ENCODE peak calls at places on chromosomes 11 and 22, in six cellular contexts. One of them, this sample, is unnamed.

GRCh38 chr22:46040471-46041465 is 63.8 kb upstream of the WNT7B start:
- DNase-seq in tibial nerve: no peak
- DNase-seq in small intestine: no peak
- DNase-seq in IMR-90: no peak
- DNase-seq in naive thymus-derived CD4-positive, alpha-beta T cell: no peak
- DNase-seq in fibroblast of lung: no peak
- DNase-seq in this sample: no peak

GRCh38 chr11:17846852-17847453 is 112.4 kb downstream of the KCNC1 start:
- DNase-seq in tibial nerve: no peak
- DNase-seq in IMR-90: peak; percentile 73
- DNase-seq in fibroblast of lung: peak; percentile 68
- DNase-seq in small intestine: no peak
- DNase-seq in naive thymus-derived CD4-positive, alpha-beta T cell: no peak
- DNase-seq in this sample: no peak

GRCh38 chr11:35615911-35616900 is 2.1 kb upstream of the FJX1 start:
- DNase-seq in fibroblast of lung: peak; percentile 59
- DNase-seq in IMR-90: peak; percentile 74
- DNase-seq in small intestine: peak; percentile 53
- DNase-seq in naive thymus-derived CD4-positive, alpha-beta T cell: peak; percentile 50
- DNase-seq in tibial nerve: peak; percentile 24
- DNase-seq in this sample: no peak

GRCh38 chr11:107916671-107917241 is 11.5 kb upstream of the RAB39A start:
- DNase-seq in small intestine: no peak
- DNase-seq in fibroblast of lung: peak; percentile 8
- DNase-seq in tibial nerve: no peak
- DNase-seq in IMR-90: no peak
- DNase-seq in naive thymus-derived CD4-positive, alpha-beta T cell: peak; percentile 10
- DNase-seq in this sample: no peak

GRCh38 chr11:1012291-1012690 is 24.2 kb downstream of the MUC6 start:
- DNase-seq in tibial nerve: no peak
- DNase-seq in small intestine: no peak
- DNase-seq in fibroblast of lung: no peak
- DNase-seq in naive thymus-derived CD4-positive, alpha-beta T cell: no peak
- DNase-seq in IMR-90: no peak
- DNase-seq in this sample: no peak

GRCh38 chr11:85774256-85775097 is 36.5 kb downstream of the SYTL2 start:
- DNase-seq in IMR-90: no peak
- DNase-seq in fibroblast of lung: no peak
- DNase-seq in small intestine: peak; percentile 83
- DNase-seq in tibial nerve: no peak
- DNase-seq in naive thymus-derived CD4-positive, alpha-beta T cell: no peak
- DNase-seq in this sample: no peak

GRCh38 chr22:23722168-23722567 is 28.7 kb downstream of the ZNF70 start:
- DNase-seq in tibial nerve: no peak
- DNase-seq in small intestine: no peak
- DNase-seq in IMR-90: no peak
- DNase-seq in naive thymus-derived CD4-positive, alpha-beta T cell: no peak
- DNase-seq in fibroblast of lung: no peak
- DNase-seq in this sample: no peak

GRCh38 chr11:76770642-76771445 is 12.3 kb upstream of the TSKU start:
- DNase-seq in fibroblast of lung: peak; percentile 98
- DNase-seq in tibial nerve: peak; percentile 85
- DNase-seq in naive thymus-derived CD4-positive, alpha-beta T cell: no peak
- DNase-seq in small intestine: peak; percentile 66
- DNase-seq in IMR-90: peak; percentile 99
- DNase-seq in this sample: no peak

GRCh38 chr11:84890706-84891105 is 736.4 kb downstream of the DLG2 start:
- DNase-seq in naive thymus-derived CD4-positive, alpha-beta T cell: no peak
- DNase-seq in small intestine: no peak
- DNase-seq in tibial nerve: no peak
- DNase-seq in IMR-90: peak; percentile 15
- DNase-seq in fibroblast of lung: peak; percentile 57
- DNase-seq in this sample: no peak

GRCh38 chr11:47617417-47617809 is 23.2 kb upstream of the C1QTNF4 start:
- DNase-seq in fibroblast of lung: peak; percentile 76
- DNase-seq in IMR-90: peak; percentile 85
- DNase-seq in naive thymus-derived CD4-positive, alpha-beta T cell: no peak
- DNase-seq in small intestine: no peak
- DNase-seq in tibial nerve: no peak
- DNase-seq in this sample: no peak

GRCh38 chr11:111454561-111455192 is 57.5 kb downstream of the BTG4 start:
- DNase-seq in fibroblast of lung: peak; percentile 50
- DNase-seq in IMR-90: peak; percentile 73
- DNase-seq in small intestine: peak; percentile 36
- DNase-seq in tibial nerve: no peak
- DNase-seq in naive thymus-derived CD4-positive, alpha-beta T cell: peak; percentile 14
- DNase-seq in this sample: no peak

GRCh38 chr22:46352691-46353386 is 17.3 kb downstream of the TRMU start:
- DNase-seq in small intestine: peak; percentile 37
- DNase-seq in IMR-90: peak; percentile 26
- DNase-seq in fibroblast of lung: peak; percentile 58
- DNase-seq in naive thymus-derived CD4-positive, alpha-beta T cell: no peak
- DNase-seq in tibial nerve: no peak
- DNase-seq in this sample: no peak

GRCh38 chr11:62725686-62726085 is 1.6 kb downstream of the HNRNPUL2 start:
- DNase-seq in fibroblast of lung: no peak
- DNase-seq in tibial nerve: no peak
- DNase-seq in IMR-90: no peak
- DNase-seq in small intestine: peak; percentile 73
- DNase-seq in naive thymus-derived CD4-positive, alpha-beta T cell: no peak
- DNase-seq in this sample: no peak

GRCh38 chr22:20788627-20789344 is 14.9 kb downstream of the SERPIND1 start:
- DNase-seq in IMR-90: no peak
- DNase-seq in tibial nerve: no peak
- DNase-seq in small intestine: no peak
- DNase-seq in fibroblast of lung: no peak
- DNase-seq in naive thymus-derived CD4-positive, alpha-beta T cell: no peak
- DNase-seq in this sample: no peak

GRCh38 chr11:89456681-89457080 is 34.5 kb downstream of the NOX4 start:
- DNase-seq in IMR-90: no peak
- DNase-seq in small intestine: no peak
- DNase-seq in fibroblast of lung: no peak
- DNase-seq in naive thymus-derived CD4-positive, alpha-beta T cell: no peak
- DNase-seq in tibial nerve: no peak
- DNase-seq in this sample: no peak

GRCh38 chr11:118882489-118882888 is 1.2 kb upstream of the CXCR5 start:
- DNase-seq in fibroblast of lung: no peak
- DNase-seq in IMR-90: no peak
- DNase-seq in tibial nerve: no peak
- DNase-seq in naive thymus-derived CD4-positive, alpha-beta T cell: no peak
- DNase-seq in small intestine: no peak
- DNase-seq in this sample: no peak

GRCh38 chr11:71200172-71200716 is 52.1 kb downstream of the SHANK2 start:
- DNase-seq in naive thymus-derived CD4-positive, alpha-beta T cell: no peak
- DNase-seq in tibial nerve: no peak
- DNase-seq in fibroblast of lung: no peak
- DNase-seq in IMR-90: no peak
- DNase-seq in small intestine: no peak
- DNase-seq in this sample: no peak

GRCh38 chr22:44587004-44587793 is 89.2 kb upstream of the RTL6 start:
- DNase-seq in small intestine: no peak
- DNase-seq in naive thymus-derived CD4-positive, alpha-beta T cell: no peak
- DNase-seq in fibroblast of lung: peak; percentile 48
- DNase-seq in IMR-90: peak; percentile 11
- DNase-seq in tibial nerve: no peak
- DNase-seq in this sample: no peak

GRCh38 chr11:69467646-69468045 is 13.8 kb upstream of the LINC01488 start:
- DNase-seq in fibroblast of lung: no peak
- DNase-seq in tibial nerve: no peak
- DNase-seq in naive thymus-derived CD4-positive, alpha-beta T cell: no peak
- DNase-seq in small intestine: no peak
- DNase-seq in IMR-90: no peak
- DNase-seq in this sample: no peak

GRCh38 chr11:73520358-73521061 is 77.4 kb downstream of the FAM168A start:
- DNase-seq in fibroblast of lung: no peak
- DNase-seq in small intestine: no peak
- DNase-seq in naive thymus-derived CD4-positive, alpha-beta T cell: no peak
- DNase-seq in tibial nerve: no peak
- DNase-seq in IMR-90: peak; percentile 22
- DNase-seq in this sample: no peak

GRCh38 chr11:79374707-79375106 is 66.1 kb downstream of the TENM4 start:
- DNase-seq in tibial nerve: no peak
- DNase-seq in small intestine: no peak
- DNase-seq in IMR-90: no peak
- DNase-seq in fibroblast of lung: no peak
- DNase-seq in naive thymus-derived CD4-positive, alpha-beta T cell: no peak
- DNase-seq in this sample: no peak

GRCh38 chr11:73386026-73386425 is 9.8 kb downstream of the RELT start:
- DNase-seq in naive thymus-derived CD4-positive, alpha-beta T cell: no peak
- DNase-seq in small intestine: no peak
- DNase-seq in fibroblast of lung: no peak
- DNase-seq in tibial nerve: no peak
- DNase-seq in IMR-90: no peak
- DNase-seq in this sample: no peak

GRCh38 chr11:85647604-85648299 is at the start of gene TMEM126A:
- DNase-seq in IMR-90: peak; percentile 75
- DNase-seq in naive thymus-derived CD4-positive, alpha-beta T cell: peak; percentile 90
- DNase-seq in tibial nerve: peak; percentile 84
- DNase-seq in small intestine: peak; percentile 94
- DNase-seq in fibroblast of lung: peak; percentile 85
- DNase-seq in this sample: peak; percentile 51

GRCh38 chr22:31603081-31603525 is 58.9 kb downstream of the PISD start:
- DNase-seq in fibroblast of lung: no peak
- DNase-seq in IMR-90: no peak
- DNase-seq in naive thymus-derived CD4-positive, alpha-beta T cell: no peak
- DNase-seq in tibial nerve: no peak
- DNase-seq in small intestine: no peak
- DNase-seq in this sample: no peak

GRCh38 chr11:13884159-13884799 is 78.2 kb upstream of the SPON1 start:
- DNase-seq in fibroblast of lung: peak; percentile 17
- DNase-seq in tibial nerve: no peak
- DNase-seq in IMR-90: no peak
- DNase-seq in small intestine: no peak
- DNase-seq in naive thymus-derived CD4-positive, alpha-beta T cell: no peak
- DNase-seq in this sample: no peak

DNA sequence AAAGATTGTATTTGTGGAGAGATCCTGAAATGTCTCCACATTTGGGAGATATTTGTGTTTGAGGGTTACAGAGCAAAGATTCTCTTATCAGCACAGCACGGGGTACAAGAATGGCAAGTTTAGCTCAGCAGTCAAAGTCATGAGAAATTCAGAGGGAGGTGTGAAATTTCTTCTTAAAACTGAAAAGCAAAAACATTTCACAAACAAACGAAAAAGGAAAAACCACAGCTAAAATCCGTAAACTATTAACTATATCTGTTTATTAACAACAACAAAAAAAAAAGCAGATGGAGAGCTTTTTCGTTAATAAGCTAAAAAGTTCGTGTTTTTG is 41.0 kb upstream of the ETS1 start:
- DNase-seq in small intestine: no peak
- DNase-seq in tibial nerve: no peak
- DNase-seq in fibroblast of lung: no peak
- DNase-seq in naive thymus-derived CD4-positive, alpha-beta T cell: no peak
- DNase-seq in IMR-90: no peak
- DNase-seq in this sample: no peak
- H3K4me1 ChIP-seq in small intestine: no peaks in the 10 kb centered on the region
- H3K4me1 ChIP-seq in tibial nerve: peaks cover 14% of the 10 kb centered on the region
- H3K4me1 ChIP-seq in fibroblast of lung: peaks cover 5% of the 10 kb centered on the region
- H3K4me1 ChIP-seq in naive thymus-derived CD4-positive, alpha-beta T cell: peaks cover 68% of the 10 kb centered on the region
- H3K4me1 ChIP-seq in IMR-90: no peaks in the 10 kb centered on the region
- H3K4me1 ChIP-seq in this sample: peaks cover 33% of the 10 kb centered on the region

GRCh38 chr11:115454525-115454924 is 49.7 kb downstream of the CADM1 start:
- DNase-seq in small intestine: no peak
- DNase-seq in fibroblast of lung: no peak
- DNase-seq in IMR-90: no peak
- DNase-seq in naive thymus-derived CD4-positive, alpha-beta T cell: no peak
- DNase-seq in tibial nerve: no peak
- DNase-seq in this sample: no peak
- H3K4me3 ChIP-seq in small intestine: no peak overlapping the region
- H3K4me3 ChIP-seq in fibroblast of lung: no peak overlapping the region
- H3K4me3 ChIP-seq in IMR-90: no peak overlapping the region
- H3K4me3 ChIP-seq in naive thymus-derived CD4-positive, alpha-beta T cell: no peak overlapping the region
- H3K4me3 ChIP-seq in tibial nerve: no peak overlapping the region
- H3K4me3 ChIP-seq in this sample: no peak overlapping the region

DNA sequence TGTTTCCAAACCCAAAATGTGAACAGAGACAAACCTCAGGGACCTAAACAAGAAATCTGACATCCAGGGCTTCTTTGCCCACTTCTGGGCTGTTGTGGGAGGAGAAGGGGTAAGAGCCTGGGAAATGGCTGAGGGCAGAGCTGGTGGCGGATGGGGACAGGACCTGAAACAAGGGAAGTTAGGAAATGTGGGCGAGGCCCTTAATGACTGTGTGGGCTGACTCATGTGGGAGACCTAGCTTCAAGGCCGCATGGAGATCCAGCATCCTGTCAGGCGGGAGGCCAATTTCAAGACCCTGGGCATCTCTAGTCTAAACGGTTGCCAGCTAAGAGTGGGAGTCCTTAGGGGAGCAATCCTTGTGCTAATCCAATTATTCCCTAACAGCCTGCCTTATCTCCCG is 2.1 kb upstream of the OAF start:
- DNase-seq in small intestine: peak; percentile 72
- DNase-seq in fibroblast of lung: peak; percentile 74
- DNase-seq in naive thymus-derived CD4-positive, alpha-beta T cell: no peak
- DNase-seq in IMR-90: peak; percentile 75
- DNase-seq in tibial nerve: peak; percentile 63
- DNase-seq in this sample: no peak
- H3K4me1 ChIP-seq in small intestine: peaks cover 2% of the 10 kb centered on the region
- H3K4me1 ChIP-seq in fibroblast of lung: peaks cover 15% of the 10 kb centered on the region
- H3K4me1 ChIP-seq in naive thymus-derived CD4-positive, alpha-beta T cell: no peaks in the 10 kb centered on the region
- H3K4me1 ChIP-seq in IMR-90: peaks cover 15% of the 10 kb centered on the region
- H3K4me1 ChIP-seq in tibial nerve: peaks cover 38% of the 10 kb centered on the region
- H3K4me1 ChIP-seq in this sample: peaks cover 33% of the 10 kb centered on the region

GRCh38 chr11:12694182-12694531 is 19.9 kb downstream of the TEAD1 start:
- DNase-seq in tibial nerve: no peak
- DNase-seq in naive thymus-derived CD4-positive, alpha-beta T cell: no peak
- DNase-seq in fibroblast of lung: no peak
- DNase-seq in IMR-90: peak; percentile 44
- DNase-seq in small intestine: no peak
- DNase-seq in this sample: no peak

GRCh38 chr11:12691473-12691872 is 17.3 kb downstream of the TEAD1 start:
- DNase-seq in naive thymus-derived CD4-positive, alpha-beta T cell: no peak
- DNase-seq in IMR-90: peak; percentile 86
- DNase-seq in tibial nerve: no peak
- DNase-seq in fibroblast of lung: peak; percentile 73
- DNase-seq in small intestine: peak; percentile 22
- DNase-seq in this sample: no peak

GRCh38 chr11:12693075-12693473 is 18.9 kb downstream of the TEAD1 start:
- DNase-seq in tibial nerve: no peak
- DNase-seq in naive thymus-derived CD4-positive, alpha-beta T cell: no peak
- DNase-seq in small intestine: peak; percentile 38
- DNase-seq in IMR-90: no peak
- DNase-seq in fibroblast of lung: peak; percentile 77
- DNase-seq in this sample: no peak

GRCh38 chr11:12693485-12694181 is 19.4 kb downstream of the TEAD1 start:
- DNase-seq in tibial nerve: peak; percentile 59
- DNase-seq in small intestine: peak; percentile 69
- DNase-seq in IMR-90: peak; percentile 99
- DNase-seq in fibroblast of lung: peak; percentile 100
- DNase-seq in naive thymus-derived CD4-positive, alpha-beta T cell: no peak
- DNase-seq in this sample: no peak

GRCh38 chr11:12692238-12693074 is 18.2 kb downstream of the TEAD1 start:
- DNase-seq in tibial nerve: peak; percentile 82
- DNase-seq in naive thymus-derived CD4-positive, alpha-beta T cell: no peak
- DNase-seq in fibroblast of lung: peak; percentile 95
- DNase-seq in small intestine: peak; percentile 96
- DNase-seq in IMR-90: peak; percentile 95
- DNase-seq in this sample: peak; percentile 6
- H3K4me3 ChIP-seq in tibial nerve: no peak overlapping the region
- H3K4me3 ChIP-seq in naive thymus-derived CD4-positive, alpha-beta T cell: no peak overlapping the region
- H3K4me3 ChIP-seq in fibroblast of lung: peak overlapping the region; percentile 5
- H3K4me3 ChIP-seq in small intestine: no peak overlapping the region
- H3K4me3 ChIP-seq in IMR-90: no peak overlapping the region
- H3K4me3 ChIP-seq in this sample: no peak overlapping the region